ENCODE peak calls at places on chromosomes 12 and 14, in four cellular contexts. W, J, X and N are unnamed samples.

GRCh38 chr14:35335388-35336092 is 43.4 kb downstream of the PSMA6 start:
- DNase-seq in W (peak; percentile 95), J (no peak), X (no peak), N (peak; percentile 86)

GRCh38 chr12:58925111-58925732 is 4.9 kb upstream of the LRIG3 start:
- DNase-seq in J (no peak), X (no peak), W (no peak), N (no peak)

GRCh38 chr12:19915392-19916192 is 452.7 kb upstream of the PDE3A start:
- DNase-seq in J (no peak), X (no peak), W (peak; percentile 60), N (no peak)

GRCh38 chr12:84822541-84822940 is 90.1 kb downstream of the SLC6A15 start:
- DNase-seq in X (no peak), J (no peak), W (no peak), N (no peak)

GRCh38 chr14:105853089-105853906 is 326.9 kb downstream of the TMEM121 start:
- DNase-seq in W (no peak), X (no peak), J (peak; percentile 79), N (no peak)

GRCh38 chr14:97697772-97698171 is 900.6 kb downstream of the VRK1 start:
- DNase-seq in J (no peak), X (no peak), W (no peak), N (no peak)

GRCh38 chr14:28242895-28243294 is 523.7 kb upstream of the FOXG1 start:
- DNase-seq in J (no peak), X (no peak), W (no peak), N (no peak)

GRCh38 chr14:85527458-85527857 is 2.5 kb upstream of the FLRT2 start:
- DNase-seq in W (no peak), J (no peak), X (no peak), N (no peak)

GRCh38 chr12:50103767-50104321 is at the start of gene GPD1:
- DNase-seq in X (peak; percentile 83), J (no peak), W (no peak), N (peak; percentile 67)

GRCh38 chr14:104665092-104665662 is 24.2 kb upstream of the INF2 start:
- DNase-seq in X (no peak), W (no peak), J (no peak), N (no peak)

GRCh38 chr12:110721570-110721969 is 21.1 kb downstream of the PPP1CC start:
- DNase-seq in J (no peak), X (no peak), W (no peak), N (no peak)

GRCh38 chr12:51906452-51907082 is 737 bp upstream of the ACVRL1 start:
- DNase-seq in X (no peak), J (no peak), W (no peak), N (no peak)

GRCh38 chr12:19916982-19917381 is 451.4 kb upstream of the PDE3A start:
- DNase-seq in X (no peak), J (no peak), W (no peak), N (no peak)

GRCh38 chr14:75711796-75712211 is 50.8 kb downstream of the TTLL5 start:
- DNase-seq in W (peak; percentile 68), J (peak; percentile 40), X (no peak), N (peak; percentile 96)

GRCh38 chr14:64566651-64567122 is 16.9 kb downstream of the PPP1R36 start:
- DNase-seq in X (no peak), W (no peak), J (no peak), N (no peak)

GRCh38 chr14:75399819-75400678 is 27.8 kb upstream of the JDP2 start:
- DNase-seq in X (no peak), J (no peak), W (peak; percentile 49), N (no peak)

GRCh38 chr14:90491868-90492560 is 95.2 kb downstream of the CALM1 start:
- DNase-seq in X (no peak), W (no peak), J (no peak), N (no peak)

GRCh38 chr12:86914716-86915115 is 658.5 kb upstream of the MGAT4C start:
- DNase-seq in J (no peak), X (no peak), W (peak; percentile 56), N (peak; percentile 1)

GRCh38 chr14:91985008-91985407 is 37.5 kb upstream of the FBLN5 start:
- DNase-seq in J (no peak), X (no peak), W (no peak), N (no peak)

GRCh38 chr12:75631809-75632208 is 120.4 kb upstream of the KRR1 start:
- DNase-seq in X (no peak), J (no peak), W (no peak), N (no peak)

GRCh38 chr12:124040286-124040685 is 67.3 kb downstream of the ZNF664 start:
- DNase-seq in X (no peak), W (no peak), J (no peak), N (no peak)

GRCh38 chr14:20848955-20849570 is 42.1 kb upstream of the RNASE3 start:
- DNase-seq in X (no peak), W (peak; percentile 77), J (no peak), N (peak; percentile 19)

GRCh38 chr12:124390442-124391116 is 95.7 kb downstream of the RFLNA start:
- DNase-seq in X (no peak), W (peak; percentile 78), J (peak; percentile 23), N (no peak)

GRCh38 chr14:50736932-50737419 is 68.9 kb upstream of the SAV1 start:
- DNase-seq in J (peak; percentile 79), W (no peak), X (no peak), N (no peak)

GRCh38 chr14:35261774-35262173 is 30.4 kb upstream of the PSMA6 start:
- DNase-seq in J (no peak), W (peak; percentile 10), X (no peak), N (no peak)

GRCh38 chr12:85466906-85467305 is 186.9 kb downstream of the ALX1 start:
- DNase-seq in W (no peak), J (no peak), X (no peak), N (no peak)

GRCh38 chr12:3303410-3304136 is 187.4 kb upstream of the PRMT8 start:
- DNase-seq in W (no peak), X (no peak), J (no peak), N (peak; percentile 52)

GRCh38 chr14:63938198-63939005 is 85.6 kb downstream of the SYNE2 start:
- DNase-seq in W (no peak), X (no peak), J (peak; percentile 56), N (no peak)

GRCh38 chr14:106844608-106845285 is 1318.4 kb downstream of the TMEM121 start:
- DNase-seq in J (no peak), X (no peak), W (peak; percentile 58), N (peak; percentile 44)

GRCh38 chr12:109065154-109065852 is 12.9 kb downstream of the USP30 start:
- DNase-seq in J (no peak), X (no peak), W (no peak), N (peak; percentile 84)

GRCh38 chr12:113961921-113962710 is 4.0 kb downstream of the RBM19 start:
- DNase-seq in W (peak; percentile 18), J (peak; percentile 71), X (no peak), N (peak; percentile 20)

GRCh38 chr14:61322799-61323290 is 1.5 kb downstream of the PRKCH start:
- DNase-seq in W (peak; percentile 16), J (no peak), X (no peak), N (no peak)

GRCh38 chr14:61298834-61299233 is 17.7 kb upstream of the TMEM30B start:
- DNase-seq in W (no peak), X (no peak), J (no peak), N (no peak)

GRCh38 chr14:65769151-65769550 is 356.6 kb downstream of the FUT8 start:
- DNase-seq in W (no peak), J (no peak), X (no peak), N (no peak)

GRCh38 chr12:56657416-56658379 is 11.9 kb upstream of the ATP5F1B start:
- DNase-seq in J (no peak), W (no peak), X (no peak), N (no peak)

GRCh38 chr14:37140176-37140575 is 32.2 kb downstream of the SLC25A21 start:
- DNase-seq in J (no peak), X (no peak), W (no peak), N (no peak)

GRCh38 chr12:108838194-108839010 is 19.0 kb downstream of the SSH1 start:
- DNase-seq in J (peak; percentile 91), X (peak; percentile 65), W (peak; percentile 99), N (peak; percentile 80)

GRCh38 chr12:78038541-78038940 is 207.8 kb downstream of the NAV3 start:
- DNase-seq in J (no peak), W (no peak), X (no peak), N (no peak)

GRCh38 chr12:93443576-93443975 is 1.8 kb upstream of the UBE2N start:
- DNase-seq in W (no peak), J (no peak), X (no peak), N (no peak)

GRCh38 chr12:80681-81190 is 14.2 kb downstream of the IQSEC3 start:
- DNase-seq in W (no peak), J (no peak), X (no peak), N (no peak)

GRCh38 chr14:70339039-70339438 is 20.4 kb downstream of the COX16 start:
- DNase-seq in X (no peak), J (no peak), W (no peak), N (no peak)

GRCh38 chr14:70343141-70343540 is 16.3 kb downstream of the COX16 start:
- DNase-seq in W (no peak), J (no peak), X (no peak), N (no peak)

GRCh38 chr14:70338550-70338949 is 20.9 kb downstream of the COX16 start:
- DNase-seq in X (no peak), W (no peak), J (no peak), N (no peak)

GRCh38 chr14:70339970-70340369 is 19.5 kb downstream of the COX16 start:
- DNase-seq in X (no peak), J (no peak), W (no peak), N (no peak)
- TF ChIP-seq CHD4 in X (no peak), J (no peak), W (no peak), N (no peak)

GRCh38 chr12:99278899-99279298 is 368.7 kb upstream of the GARIN6 start:
- DNase-seq in X (no peak), J (no peak), W (no peak), N (no peak)

GRCh38 chr12:99282670-99283069 is 364.9 kb upstream of the GARIN6 start:
- DNase-seq in X (no peak), J (no peak), W (no peak), N (no peak)

GRCh38 chr12:99282086-99282485 is 365.5 kb upstream of the GARIN6 start:
- DNase-seq in X (no peak), W (no peak), J (no peak), N (no peak)

GRCh38 chr12:99284161-99284560 is 363.4 kb upstream of the GARIN6 start:
- DNase-seq in X (no peak), J (no peak), W (no peak), N (no peak)

GRCh38 chr12:99281277-99281676 is 366.3 kb upstream of the GARIN6 start:
- DNase-seq in X (no peak), W (no peak), J (no peak), N (no peak)
- TF ChIP-seq CHD4 in X (no peak), W (no peak), J (no peak), N (no peak)

GRCh38 chr12:54383041-54383609 is 1.4 kb downstream of the ZNF385A start:
- DNase-seq in X (peak; percentile 59), J (no peak), W (peak; percentile 83), N (no peak)
- TF ChIP-seq CHD4 in X (no peak), J (no peak), W (no peak), N (no peak)

DNA sequence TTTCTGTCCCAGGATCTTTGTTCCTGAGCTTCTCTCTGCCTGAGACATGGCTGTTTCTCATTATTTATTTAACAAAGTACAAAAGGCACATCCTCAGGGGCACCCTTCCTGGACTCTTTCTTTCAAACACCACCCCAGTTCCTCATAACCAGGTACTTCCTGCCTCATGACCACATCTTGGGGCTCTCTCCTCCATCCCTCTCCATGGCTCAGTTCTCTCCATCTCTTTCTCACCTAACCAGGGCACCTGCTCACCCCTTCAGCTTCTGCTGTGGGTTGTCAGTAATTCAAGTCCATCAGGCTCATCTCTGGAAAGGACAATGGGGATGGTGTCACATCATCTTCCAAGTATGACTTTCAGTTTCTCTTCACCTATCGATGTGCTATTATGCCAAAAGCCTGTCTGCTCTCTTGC is 670.5 kb upstream of the TBX3 start:
- DNase-seq in J (peak; percentile 21), X (no peak), W (no peak), N (no peak)
- TF ChIP-seq CHD4 in J (no peak), X (no peak), W (no peak), N (no peak)